ENCODE peak calls at places on chromosomes 7 and 10, in seven cellular contexts. One of them, this sample, is unnamed. For H3K4me1, the result is how much of the 10 kb centered on the place peaks cover.

GRCh38 chr7:111736475-111736874 is 174.2 kb upstream of the IMMP2L start:
- DNase-seq in HCT116: no peak
- DNase-seq in A549: no peak
- DNase-seq in Panc1: no peak
- DNase-seq in fibroblast of lung: peak
- DNase-seq in CD8-positive, alpha-beta T cell: no peak
- DNase-seq in endothelial cell of umbilical vein: peak
- DNase-seq in this sample: no peak

GRCh38 chr7:111486472-111487142 is 75.7 kb downstream of the IMMP2L start:
- DNase-seq in HCT116: peak
- DNase-seq in A549: peak
- DNase-seq in Panc1: peak
- DNase-seq in fibroblast of lung: peak
- DNase-seq in CD8-positive, alpha-beta T cell: no peak
- DNase-seq in endothelial cell of umbilical vein: peak
- DNase-seq in this sample: peak

GRCh38 chr7:22123139-22123538 is 177.4 kb upstream of the CDCA7L start:
- DNase-seq in HCT116: no peak
- DNase-seq in A549: no peak
- DNase-seq in Panc1: no peak
- DNase-seq in fibroblast of lung: no peak
- DNase-seq in CD8-positive, alpha-beta T cell: no peak
- DNase-seq in endothelial cell of umbilical vein: peak
- DNase-seq in this sample: no peak

GRCh38 chr10:1577945-1578344 is 159.4 kb downstream of the ADARB2 start:
- DNase-seq in HCT116: no peak
- DNase-seq in A549: no peak
- DNase-seq in Panc1: no peak
- DNase-seq in fibroblast of lung: no peak
- DNase-seq in CD8-positive, alpha-beta T cell: no peak
- DNase-seq in endothelial cell of umbilical vein: no peak
- DNase-seq in this sample: no peak

GRCh38 chr7:111392976-111393762 is 169.1 kb downstream of the IMMP2L start:
- DNase-seq in HCT116: no peak
- DNase-seq in A549: no peak
- DNase-seq in Panc1: no peak
- DNase-seq in fibroblast of lung: peak
- DNase-seq in CD8-positive, alpha-beta T cell: no peak
- DNase-seq in endothelial cell of umbilical vein: peak
- DNase-seq in this sample: no peak

GRCh38 chr10:7054915-7055314 is 355.9 kb downstream of the SFMBT2 start:
- DNase-seq in HCT116: peak
- DNase-seq in A549: peak
- DNase-seq in Panc1: no peak
- DNase-seq in fibroblast of lung: no peak
- DNase-seq in CD8-positive, alpha-beta T cell: no peak
- DNase-seq in endothelial cell of umbilical vein: no peak
- DNase-seq in this sample: peak

GRCh38 chr7:94223375-94224084 is 171.2 kb upstream of the COL1A2 start:
- DNase-seq in HCT116: peak
- DNase-seq in A549: peak
- DNase-seq in Panc1: peak
- DNase-seq in fibroblast of lung: peak
- DNase-seq in CD8-positive, alpha-beta T cell: no peak
- DNase-seq in endothelial cell of umbilical vein: peak
- DNase-seq in this sample: no peak

GRCh38 chr7:22357311-22358175 is 589 bp upstream of the RAPGEF5 start:
- DNase-seq in HCT116: peak
- DNase-seq in A549: peak
- DNase-seq in Panc1: peak
- DNase-seq in fibroblast of lung: peak
- DNase-seq in CD8-positive, alpha-beta T cell: no peak
- DNase-seq in endothelial cell of umbilical vein: peak
- DNase-seq in this sample: peak

GRCh38 chr10:72001026-72001380 is 36.8 kb downstream of the CHST3 start:
- DNase-seq in HCT116: no peak
- DNase-seq in A549: no peak
- DNase-seq in Panc1: no peak
- DNase-seq in fibroblast of lung: no peak
- DNase-seq in CD8-positive, alpha-beta T cell: no peak
- DNase-seq in endothelial cell of umbilical vein: peak
- DNase-seq in this sample: no peak

GRCh38 chr10:122911889-122912484 is 1.6 kb downstream of the FAM24A start:
- DNase-seq in HCT116: no peak
- DNase-seq in A549: peak
- DNase-seq in Panc1: no peak
- DNase-seq in fibroblast of lung: peak
- DNase-seq in CD8-positive, alpha-beta T cell: peak
- DNase-seq in endothelial cell of umbilical vein: peak
- DNase-seq in this sample: no peak

GRCh38 chr7:113440173-113440572 is 321.8 kb upstream of the SMIM30 start:
- DNase-seq in HCT116: no peak
- DNase-seq in A549: no peak
- DNase-seq in Panc1: no peak
- DNase-seq in fibroblast of lung: no peak
- DNase-seq in CD8-positive, alpha-beta T cell: no peak
- DNase-seq in endothelial cell of umbilical vein: no peak
- DNase-seq in this sample: no peak

GRCh38 chr10:46234431-46235060 is 52.3 kb upstream of the ANTXRL start:
- DNase-seq in HCT116: no peak
- DNase-seq in A549: no peak
- DNase-seq in Panc1: no peak
- DNase-seq in fibroblast of lung: no peak
- DNase-seq in CD8-positive, alpha-beta T cell: no peak
- DNase-seq in endothelial cell of umbilical vein: no peak
- DNase-seq in this sample: no peak

GRCh38 chr10:118800920-118801319 is 46.1 kb upstream of the CACUL1 start:
- DNase-seq in HCT116: no peak
- DNase-seq in A549: peak
- DNase-seq in Panc1: no peak
- DNase-seq in fibroblast of lung: no peak
- DNase-seq in CD8-positive, alpha-beta T cell: no peak
- DNase-seq in endothelial cell of umbilical vein: peak
- DNase-seq in this sample: peak

GRCh38 chr10:34731885-34732701 is 83.0 kb downstream of the PARD3 start:
- DNase-seq in HCT116: no peak
- DNase-seq in A549: peak
- DNase-seq in Panc1: no peak
- DNase-seq in fibroblast of lung: peak
- DNase-seq in CD8-positive, alpha-beta T cell: no peak
- DNase-seq in endothelial cell of umbilical vein: peak
- DNase-seq in this sample: no peak

GRCh38 chr10:59279476-59279875 is 82.9 kb downstream of the FAM13C start:
- DNase-seq in HCT116: no peak
- DNase-seq in A549: no peak
- DNase-seq in Panc1: no peak
- DNase-seq in fibroblast of lung: peak
- DNase-seq in CD8-positive, alpha-beta T cell: no peak
- DNase-seq in endothelial cell of umbilical vein: no peak
- DNase-seq in this sample: no peak

GRCh38 chr10:83603708-83604107 is 535.6 kb upstream of the GHITM start:
- DNase-seq in HCT116: no peak
- DNase-seq in A549: no peak
- DNase-seq in Panc1: no peak
- DNase-seq in fibroblast of lung: peak
- DNase-seq in CD8-positive, alpha-beta T cell: no peak
- DNase-seq in endothelial cell of umbilical vein: peak
- DNase-seq in this sample: no peak

DNA sequence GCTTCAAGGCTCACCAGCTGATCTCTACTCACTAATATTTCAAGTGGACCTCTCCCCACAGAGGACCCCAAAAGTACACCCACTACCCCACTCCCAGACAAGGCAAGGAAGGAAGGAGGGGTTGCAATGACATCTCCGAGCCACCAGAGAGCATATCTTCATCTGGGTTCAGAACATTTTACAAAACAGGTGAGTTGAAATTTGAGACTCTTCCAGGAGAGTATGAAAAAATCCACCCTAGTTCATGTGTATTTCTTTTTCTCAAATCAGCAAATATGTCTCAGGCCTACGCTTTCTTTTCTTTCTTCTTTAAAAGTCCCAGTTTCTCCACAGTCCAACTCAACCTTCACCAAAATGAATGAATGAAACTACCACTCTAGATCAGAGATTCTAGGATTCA is 61.9 kb downstream of the SGMS1 start:
- DNase-seq in HCT116: no peak
- DNase-seq in A549: no peak
- DNase-seq in Panc1: no peak
- DNase-seq in fibroblast of lung: no peak
- DNase-seq in CD8-positive, alpha-beta T cell: no peak
- DNase-seq in endothelial cell of umbilical vein: no peak
- DNase-seq in this sample: no peak
- TF ChIP-seq CTCF in HCT116: peak
- TF ChIP-seq CTCF in A549: peak
- TF ChIP-seq CTCF in Panc1: peak
- TF ChIP-seq CTCF in fibroblast of lung: peak
- TF ChIP-seq CTCF in CD8-positive, alpha-beta T cell: peak
- TF ChIP-seq CTCF in endothelial cell of umbilical vein: peak
- TF ChIP-seq CTCF in this sample: peak

GRCh38 chr7:151699147-151699546 is 177.8 kb downstream of the PRKAG2 start:
- DNase-seq in HCT116: no peak
- DNase-seq in A549: peak
- DNase-seq in Panc1: no peak
- DNase-seq in fibroblast of lung: peak
- DNase-seq in CD8-positive, alpha-beta T cell: no peak
- DNase-seq in endothelial cell of umbilical vein: no peak
- DNase-seq in this sample: no peak
- H3K4me1 ChIP-seq in HCT116: under half
- H3K4me1 ChIP-seq in A549: half or more
- H3K4me1 ChIP-seq in Panc1: under half
- H3K4me1 ChIP-seq in fibroblast of lung: under half
- H3K4me1 ChIP-seq in CD8-positive, alpha-beta T cell: under half
- H3K4me1 ChIP-seq in endothelial cell of umbilical vein: under half
- H3K4me1 ChIP-seq in this sample: under half

GRCh38 chr7:4633012-4633411 is 49.1 kb upstream of the FOXK1 start:
- DNase-seq in HCT116: peak
- DNase-seq in A549: peak
- DNase-seq in Panc1: peak
- DNase-seq in fibroblast of lung: peak
- DNase-seq in CD8-positive, alpha-beta T cell: no peak
- DNase-seq in endothelial cell of umbilical vein: no peak
- DNase-seq in this sample: no peak

GRCh38 chr7:4629287-4629905 is 52.7 kb upstream of the FOXK1 start:
- DNase-seq in HCT116: no peak
- DNase-seq in A549: no peak
- DNase-seq in Panc1: no peak
- DNase-seq in fibroblast of lung: no peak
- DNase-seq in CD8-positive, alpha-beta T cell: no peak
- DNase-seq in endothelial cell of umbilical vein: no peak
- DNase-seq in this sample: no peak

GRCh38 chr7:4634166-4634565 is 47.9 kb upstream of the FOXK1 start:
- DNase-seq in HCT116: no peak
- DNase-seq in A549: peak
- DNase-seq in Panc1: no peak
- DNase-seq in fibroblast of lung: peak
- DNase-seq in CD8-positive, alpha-beta T cell: no peak
- DNase-seq in endothelial cell of umbilical vein: no peak
- DNase-seq in this sample: no peak

GRCh38 chr7:4631021-4631663 is 51.0 kb upstream of the FOXK1 start:
- DNase-seq in HCT116: no peak
- DNase-seq in A549: no peak
- DNase-seq in Panc1: no peak
- DNase-seq in fibroblast of lung: no peak
- DNase-seq in CD8-positive, alpha-beta T cell: no peak
- DNase-seq in endothelial cell of umbilical vein: no peak
- DNase-seq in this sample: no peak

DNA sequence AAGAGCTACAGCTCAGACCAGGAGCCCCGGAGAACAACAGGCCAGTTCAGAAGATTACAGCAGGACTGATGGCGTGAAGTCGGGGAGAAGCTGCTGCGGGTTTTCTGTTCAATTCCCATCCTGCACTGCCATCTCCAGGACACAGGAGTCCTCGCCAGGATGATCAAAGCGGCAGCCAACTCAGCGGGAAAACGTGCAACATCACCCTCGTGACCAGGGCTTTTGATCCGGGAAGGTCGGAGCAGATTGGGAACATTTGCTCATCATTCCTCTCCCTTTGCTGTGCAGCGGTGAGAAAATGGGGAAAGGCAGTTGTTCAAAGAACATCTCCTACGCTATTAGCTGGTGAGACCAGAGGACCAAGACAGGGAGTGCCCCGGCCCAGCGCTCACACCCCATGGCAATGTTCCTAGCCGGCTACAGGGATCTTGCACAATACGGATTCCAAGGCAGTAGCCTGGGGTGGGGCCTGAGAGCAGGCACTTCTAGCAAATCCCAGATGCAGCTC is 50.4 kb upstream of the FOXK1 start:
- DNase-seq in HCT116: peak
- DNase-seq in A549: peak
- DNase-seq in Panc1: peak
- DNase-seq in fibroblast of lung: peak
- DNase-seq in CD8-positive, alpha-beta T cell: no peak
- DNase-seq in endothelial cell of umbilical vein: peak
- DNase-seq in this sample: peak
- TF ChIP-seq CTCF in HCT116: peak
- TF ChIP-seq CTCF in A549: peak
- TF ChIP-seq CTCF in Panc1: peak
- TF ChIP-seq CTCF in fibroblast of lung: peak
- TF ChIP-seq CTCF in CD8-positive, alpha-beta T cell: no peak
- TF ChIP-seq CTCF in endothelial cell of umbilical vein: peak
- TF ChIP-seq CTCF in this sample: peak

DNA sequence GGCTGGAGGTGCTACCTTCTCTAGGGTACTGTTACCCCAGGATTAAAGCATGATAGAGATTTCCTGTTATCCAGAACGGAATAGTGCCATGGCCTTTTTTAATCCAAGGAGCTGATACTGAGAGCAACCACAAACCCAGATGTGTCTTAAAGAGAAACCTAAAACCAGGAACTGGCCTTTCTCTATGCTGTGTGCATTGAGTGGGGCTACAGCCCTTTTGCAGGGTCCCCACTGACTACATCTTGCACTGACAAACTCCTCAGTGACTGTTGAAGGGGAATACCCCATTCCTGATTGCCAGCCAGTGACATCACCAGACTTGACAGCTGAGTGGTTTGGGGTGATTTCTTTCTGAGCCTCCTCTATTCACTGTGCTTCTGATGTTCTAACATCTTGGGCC is 81.9 kb upstream of the CAPZA2 start:
- DNase-seq in HCT116: no peak
- DNase-seq in A549: no peak
- DNase-seq in Panc1: no peak
- DNase-seq in fibroblast of lung: peak
- DNase-seq in CD8-positive, alpha-beta T cell: no peak
- DNase-seq in endothelial cell of umbilical vein: no peak
- DNase-seq in this sample: no peak
- H3K4me1 ChIP-seq in HCT116: half or more
- H3K4me1 ChIP-seq in A549: half or more
- H3K4me1 ChIP-seq in Panc1: under half
- H3K4me1 ChIP-seq in fibroblast of lung: under half
- H3K4me1 ChIP-seq in CD8-positive, alpha-beta T cell: under half
- H3K4me1 ChIP-seq in endothelial cell of umbilical vein: under half
- H3K4me1 ChIP-seq in this sample: under half

GRCh38 chr7:135929249-135929648 is 47.9 kb downstream of the MTPN start:
- DNase-seq in HCT116: no peak
- DNase-seq in A549: no peak
- DNase-seq in Panc1: no peak
- DNase-seq in fibroblast of lung: peak
- DNase-seq in CD8-positive, alpha-beta T cell: no peak
- DNase-seq in endothelial cell of umbilical vein: no peak
- DNase-seq in this sample: no peak
- TF ChIP-seq CTCF in HCT116: no peak
- TF ChIP-seq CTCF in A549: no peak
- TF ChIP-seq CTCF in Panc1: no peak
- TF ChIP-seq CTCF in fibroblast of lung: no peak
- TF ChIP-seq CTCF in CD8-positive, alpha-beta T cell: no peak
- TF ChIP-seq CTCF in endothelial cell of umbilical vein: no peak
- TF ChIP-seq CTCF in this sample: no peak

This sample was measured in BE2C.